ENCODE peak calls at places on chromosome 15, in ten cellular contexts. T is HFF-Myc, Q is T follicular helper cell, G is T-helper 17 cell, Y is choroid plexus epithelial cell, V is fibroblast of lung, M is sciatic nerve, S is thoracic aorta, X is Peyer's patch, A is NCI-H2081. N is an unnamed sample.

GRCh38 chr15:67137951-67138935 is 72.8 kb downstream of the SMAD3 start:
- DNase-seq in T (no peak), Q (no peak), G (no peak), Y (no peak), V (peak), M (peak), S (no peak), X (no peak), A (no peak), N (no peak)

GRCh38 chr15:74293021-74293810 is 57.1 kb downstream of the CCDC33 start:
- DNase-seq in T (no peak), Q (no peak), G (no peak), Y (no peak), V (no peak), M (no peak), S (no peak), X (no peak), A (no peak), N (no peak)

GRCh38 chr15:58903232-58903631 is 30.2 kb downstream of the SLTM start:
- DNase-seq in T (no peak), Q (no peak), G (no peak), Y (peak), V (no peak), M (no peak), S (no peak), X (no peak), A (no peak), N (no peak)

GRCh38 chr15:85414495-85414894 is 34.1 kb downstream of the AKAP13 start:
- DNase-seq in T (no peak), Q (no peak), G (no peak), Y (peak), V (peak), M (no peak), S (no peak), X (no peak), A (peak), N (no peak)

GRCh38 chr15:66775127-66776105 is 73.4 kb downstream of the SMAD6 start:
- DNase-seq in T (no peak), Q (no peak), G (no peak), Y (peak), V (no peak), M (no peak), S (no peak), X (peak), A (peak), N (no peak)

GRCh38 chr15:37103475-37104071 is 3.2 kb upstream of the MEIS2 start:
- DNase-seq in T (no peak), Q (no peak), G (no peak), Y (no peak), V (no peak), M (no peak), S (no peak), X (no peak), A (no peak), N (no peak)

GRCh38 chr15:78448441-78449219 is 10.6 kb downstream of the IREB2 start:
- DNase-seq in T (no peak), Q (no peak), G (no peak), Y (peak), V (peak), M (no peak), S (no peak), X (no peak), A (no peak), N (no peak)

GRCh38 chr15:69795601-69796000 is 302.1 kb downstream of the TLE3 start:
- DNase-seq in T (no peak), Q (no peak), G (no peak), Y (no peak), V (no peak), M (no peak), S (no peak), X (no peak), A (no peak), N (no peak)

GRCh38 chr15:32828507-32829186 is 110.8 kb downstream of the GREM1 start:
- DNase-seq in T (no peak), Q (no peak), G (no peak), Y (peak), V (peak), M (no peak), S (no peak), X (no peak), A (no peak), N (no peak)

GRCh38 chr15:68781766-68782588 is 38.7 kb downstream of the ANP32A start:
- DNase-seq in T (no peak), Q (no peak), G (no peak), Y (no peak), V (no peak), M (no peak), S (peak), X (no peak), A (no peak), N (no peak)

GRCh38 chr15:89888214-89888804 is 5.5 kb downstream of the AP3S2 start:
- DNase-seq in T (peak), Q (no peak), G (no peak), Y (peak), V (peak), M (no peak), S (no peak), X (no peak), A (peak), N (no peak)

GRCh38 chr15:66294157-66294931 is 976 bp downstream of the DIS3L start:
- DNase-seq in T (peak), Q (no peak), G (no peak), Y (peak), V (peak), M (no peak), S (no peak), X (no peak), A (peak), N (no peak)

GRCh38 chr15:85750807-85751730 is 43.7 kb downstream of the KLHL25 start:
- DNase-seq in T (no peak), Q (no peak), G (no peak), Y (peak), V (peak), M (peak), S (no peak), X (peak), A (no peak), N (no peak)

GRCh38 chr15:80639168-80639555 is 55.9 kb upstream of the ABHD17C start:
- DNase-seq in T (no peak), Q (no peak), G (no peak), Y (no peak), V (no peak), M (no peak), S (no peak), X (no peak), A (no peak), N (no peak)

GRCh38 chr15:70995383-70995965 is 102.8 kb downstream of the LRRC49 start:
- DNase-seq in T (no peak), Q (no peak), G (no peak), Y (no peak), V (no peak), M (no peak), S (no peak), X (no peak), A (no peak), N (no peak)

GRCh38 chr15:39581501-39582285 is 814 bp downstream of the THBS1 start:
- DNase-seq in T (peak), Q (no peak), G (no peak), Y (peak), V (peak), M (peak), S (no peak), X (peak), A (no peak), N (no peak)

GRCh38 chr15:57353317-57353804 is 22.9 kb upstream of the CGNL1 start:
- DNase-seq in T (no peak), Q (no peak), G (no peak), Y (peak), V (no peak), M (no peak), S (no peak), X (no peak), A (no peak), N (no peak)

GRCh38 chr15:66647358-66647757 is 54.7 kb upstream of the SMAD6 start:
- DNase-seq in T (no peak), Q (no peak), G (no peak), Y (peak), V (no peak), M (no peak), S (no peak), X (no peak), A (no peak), N (no peak)

GRCh38 chr15:78907577-78907976 is 34.9 kb downstream of the MORF4L1 start:
- DNase-seq in T (no peak), Q (no peak), G (no peak), Y (no peak), V (no peak), M (no peak), S (no peak), X (no peak), A (no peak), N (no peak)

GRCh38 chr15:48456126-48456525 is 124.9 kb downstream of the DUT start:
- DNase-seq in T (no peak), Q (no peak), G (no peak), Y (no peak), V (no peak), M (no peak), S (no peak), X (no peak), A (no peak), N (no peak)

GRCh38 chr15:82647045-82647834 is at the start of gene CPEB1:
- DNase-seq in T (no peak), Q (no peak), G (no peak), Y (peak), V (peak), M (peak), S (no peak), X (peak), A (peak), N (peak)

GRCh38 chr15:51356983-51357382 is 15.5 kb downstream of the GLDN start:
- DNase-seq in T (no peak), Q (no peak), G (no peak), Y (no peak), V (no peak), M (no peak), S (no peak), X (no peak), A (no peak), N (no peak)

GRCh38 chr15:70478251-70478990 is 284.9 kb downstream of the UACA start:
- DNase-seq in T (no peak), Q (no peak), G (no peak), Y (no peak), V (no peak), M (no peak), S (no peak), X (peak), A (no peak), N (no peak)